ENCODE peak calls at places on chromosome 6, in eight cellular contexts. One of them, this sample, is unnamed.

GRCh38 chr6:118899948-118900347 is 6.0 kb downstream of the ASF1A start:
- DNase-seq in IMR-90: no peak
- DNase-seq in A549: no peak
- DNase-seq in prostate gland: no peak
- DNase-seq in transverse colon: no peak
- DNase-seq in H54: no peak
- DNase-seq in ovary: no peak
- DNase-seq in uterus: no peak
- DNase-seq in this sample: no peak

GRCh38 chr6:5130135-5130866 is 45.2 kb downstream of the PPP1R3G start:
- DNase-seq in IMR-90: no peak
- DNase-seq in A549: no peak
- DNase-seq in prostate gland: no peak
- DNase-seq in transverse colon: no peak
- DNase-seq in H54: no peak
- DNase-seq in ovary: no peak
- DNase-seq in uterus: no peak
- DNase-seq in this sample: no peak

GRCh38 chr6:18101271-18101670 is 21.2 kb downstream of the NHLRC1 start:
- DNase-seq in IMR-90: peak; percentile 73
- DNase-seq in A549: no peak
- DNase-seq in prostate gland: no peak
- DNase-seq in transverse colon: no peak
- DNase-seq in H54: no peak
- DNase-seq in ovary: no peak
- DNase-seq in uterus: no peak
- DNase-seq in this sample: no peak

GRCh38 chr6:32081168-32081624 is 27.9 kb downstream of the TNXB start:
- DNase-seq in IMR-90: peak; percentile 89
- DNase-seq in A549: no peak
- DNase-seq in prostate gland: no peak
- DNase-seq in transverse colon: peak; percentile 41
- DNase-seq in H54: peak; percentile 95
- DNase-seq in ovary: peak; percentile 91
- DNase-seq in uterus: peak; percentile 90
- DNase-seq in this sample: no peak

GRCh38 chr6:69818223-69818930 is 21.6 kb upstream of the LMBRD1 start:
- DNase-seq in IMR-90: no peak
- DNase-seq in A549: no peak
- DNase-seq in prostate gland: no peak
- DNase-seq in transverse colon: no peak
- DNase-seq in H54: no peak
- DNase-seq in ovary: no peak
- DNase-seq in uterus: no peak
- DNase-seq in this sample: no peak

GRCh38 chr6:39124114-39124513 is 9.1 kb upstream of the SAYSD1 start:
- DNase-seq in IMR-90: no peak
- DNase-seq in A549: no peak
- DNase-seq in prostate gland: no peak
- DNase-seq in transverse colon: no peak
- DNase-seq in H54: no peak
- DNase-seq in ovary: no peak
- DNase-seq in uterus: no peak
- DNase-seq in this sample: no peak

GRCh38 chr6:128305976-128306375 is 214.4 kb downstream of the PTPRK start:
- DNase-seq in IMR-90: peak; percentile 45
- DNase-seq in A549: no peak
- DNase-seq in prostate gland: no peak
- DNase-seq in transverse colon: no peak
- DNase-seq in H54: no peak
- DNase-seq in ovary: no peak
- DNase-seq in uterus: no peak
- DNase-seq in this sample: no peak

GRCh38 chr6:159279790-159280277 is 110.6 kb downstream of the FNDC1 start:
- DNase-seq in IMR-90: no peak
- DNase-seq in A549: peak; percentile 10
- DNase-seq in prostate gland: no peak
- DNase-seq in transverse colon: no peak
- DNase-seq in H54: no peak
- DNase-seq in ovary: no peak
- DNase-seq in uterus: no peak
- DNase-seq in this sample: no peak

GRCh38 chr6:119137194-119138072 is 59.0 kb upstream of the FAM184A start:
- DNase-seq in IMR-90: peak; percentile 21
- DNase-seq in A549: no peak
- DNase-seq in prostate gland: peak; percentile 26
- DNase-seq in transverse colon: no peak
- DNase-seq in H54: no peak
- DNase-seq in ovary: no peak
- DNase-seq in uterus: no peak
- DNase-seq in this sample: no peak

GRCh38 chr6:134245041-134245440 is 72.9 kb downstream of the SGK1 start:
- DNase-seq in IMR-90: peak; percentile 89
- DNase-seq in A549: peak; percentile 23
- DNase-seq in prostate gland: no peak
- DNase-seq in transverse colon: no peak
- DNase-seq in H54: no peak
- DNase-seq in ovary: peak; percentile 46
- DNase-seq in uterus: no peak
- DNase-seq in this sample: no peak

GRCh38 chr6:149233056-149233715 is 84.3 kb upstream of the TAB2 start:
- DNase-seq in IMR-90: peak; percentile 93
- DNase-seq in A549: peak; percentile 72
- DNase-seq in prostate gland: peak; percentile 41
- DNase-seq in transverse colon: no peak
- DNase-seq in H54: peak; percentile 39
- DNase-seq in ovary: no peak
- DNase-seq in uterus: no peak
- DNase-seq in this sample: no peak

GRCh38 chr6:157274471-157275226 is 48.7 kb downstream of the TMEM242 start:
- DNase-seq in IMR-90: peak; percentile 57
- DNase-seq in A549: peak; percentile 69
- DNase-seq in prostate gland: peak; percentile 54
- DNase-seq in transverse colon: peak; percentile 80
- DNase-seq in H54: peak; percentile 77
- DNase-seq in ovary: peak; percentile 64
- DNase-seq in uterus: peak; percentile 76
- DNase-seq in this sample: no peak

GRCh38 chr6:22296067-22296466 is 769 bp downstream of the PRL start:
- DNase-seq in IMR-90: no peak
- DNase-seq in A549: no peak
- DNase-seq in prostate gland: no peak
- DNase-seq in transverse colon: no peak
- DNase-seq in H54: no peak
- DNase-seq in ovary: no peak
- DNase-seq in uterus: no peak
- DNase-seq in this sample: no peak

GRCh38 chr6:98977606-98978292 is 30.0 kb upstream of the FBXL4 start:
- DNase-seq in IMR-90: no peak
- DNase-seq in A549: no peak
- DNase-seq in prostate gland: no peak
- DNase-seq in transverse colon: no peak
- DNase-seq in H54: no peak
- DNase-seq in ovary: no peak
- DNase-seq in uterus: no peak
- DNase-seq in this sample: no peak

GRCh38 chr6:38640216-38640909 is 634 bp upstream of the BTBD9 start:
- DNase-seq in IMR-90: no peak
- DNase-seq in A549: no peak
- DNase-seq in prostate gland: no peak
- DNase-seq in transverse colon: peak; percentile 9
- DNase-seq in H54: no peak
- DNase-seq in ovary: no peak
- DNase-seq in uterus: no peak
- DNase-seq in this sample: peak; percentile 94

GRCh38 chr6:165721349-165721748 is 58.3 kb upstream of the PDE10A start:
- DNase-seq in IMR-90: peak; percentile 44
- DNase-seq in A549: no peak
- DNase-seq in prostate gland: no peak
- DNase-seq in transverse colon: no peak
- DNase-seq in H54: no peak
- DNase-seq in ovary: no peak
- DNase-seq in uterus: no peak
- DNase-seq in this sample: no peak

GRCh38 chr6:80544500-80545055 is 438.1 kb downstream of the BCKDHB start:
- DNase-seq in IMR-90: peak; percentile 25
- DNase-seq in A549: no peak
- DNase-seq in prostate gland: no peak
- DNase-seq in transverse colon: no peak
- DNase-seq in H54: no peak
- DNase-seq in ovary: no peak
- DNase-seq in uterus: no peak
- DNase-seq in this sample: no peak

GRCh38 chr6:135753196-135753595 is 98.3 kb upstream of the PDE7B start:
- DNase-seq in IMR-90: no peak
- DNase-seq in A549: no peak
- DNase-seq in prostate gland: no peak
- DNase-seq in transverse colon: no peak
- DNase-seq in H54: no peak
- DNase-seq in ovary: no peak
- DNase-seq in uterus: no peak
- DNase-seq in this sample: no peak

DNA sequence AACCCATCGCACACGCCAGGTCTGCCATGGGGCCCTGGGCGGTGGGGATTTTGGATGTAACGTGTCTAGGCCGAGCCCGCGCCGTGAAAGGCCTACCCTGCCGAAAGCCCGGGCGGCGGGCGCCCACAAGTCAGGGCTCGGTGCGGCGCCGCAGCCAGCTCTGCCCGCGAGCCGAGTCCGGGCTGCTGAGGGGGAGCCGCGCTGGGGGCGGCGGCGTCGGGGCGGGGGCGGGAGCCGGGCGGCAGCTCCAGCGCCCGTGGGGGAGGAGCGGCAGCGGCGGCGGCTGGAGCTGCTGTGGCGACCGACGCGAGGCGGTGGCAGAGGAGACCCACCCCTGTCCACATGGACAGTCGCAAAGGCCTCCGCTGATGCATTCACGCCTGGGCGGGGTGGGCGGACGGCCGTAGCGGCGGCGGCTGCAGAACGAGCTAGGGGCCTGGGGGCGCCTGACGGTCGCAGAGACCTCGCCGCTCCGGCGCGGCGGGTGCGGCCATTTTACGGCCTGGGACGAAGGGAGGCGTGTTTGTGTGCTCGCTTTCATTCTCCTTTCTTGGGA is at the start of gene SENP6:
- DNase-seq in IMR-90: peak; percentile 70
- DNase-seq in A549: peak; percentile 77
- DNase-seq in prostate gland: peak; percentile 71
- DNase-seq in transverse colon: peak; percentile 80
- DNase-seq in H54: peak; percentile 68
- DNase-seq in ovary: peak; percentile 75
- DNase-seq in uterus: peak; percentile 78
- DNase-seq in this sample: peak; percentile 93
- TF ChIP-seq POLR2A in IMR-90: peak; percentile 90
- TF ChIP-seq POLR2A in A549: peak; percentile 80
- TF ChIP-seq POLR2A in prostate gland: peak; percentile 77
- TF ChIP-seq POLR2A in transverse colon: peak; percentile 90
- TF ChIP-seq POLR2A in H54: peak; percentile 91
- TF ChIP-seq POLR2A in ovary: peak; percentile 78
- TF ChIP-seq POLR2A in uterus: peak; percentile 86
- TF ChIP-seq POLR2A in this sample: peak; percentile 48

DNA sequence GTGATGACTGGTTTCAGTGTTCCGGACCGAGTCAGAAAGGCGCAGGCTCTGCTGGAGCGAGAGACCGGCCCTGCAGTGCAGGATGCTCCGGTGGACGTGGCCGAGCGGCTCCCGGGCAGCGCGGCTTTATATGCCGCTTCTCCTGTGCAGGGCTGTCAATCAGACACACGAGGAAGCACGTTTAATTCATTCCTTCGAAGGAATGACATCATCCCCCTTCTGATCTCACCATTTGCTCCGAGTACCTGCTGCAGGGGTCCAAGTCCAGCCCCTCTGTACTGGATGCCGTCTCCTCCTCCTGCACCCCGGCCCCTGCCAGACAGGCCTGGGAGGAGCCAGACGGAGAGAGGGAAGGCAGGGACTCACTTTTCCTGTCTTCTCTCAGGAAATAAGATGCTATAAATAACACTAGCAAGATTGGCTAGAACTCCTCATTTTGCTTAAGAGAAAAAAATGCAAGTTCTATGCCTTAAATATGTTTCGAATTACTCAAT is at the start of gene THBS2:
- DNase-seq in IMR-90: peak; percentile 93
- DNase-seq in A549: no peak
- DNase-seq in prostate gland: no peak
- DNase-seq in transverse colon: peak; percentile 24
- DNase-seq in H54: no peak
- DNase-seq in ovary: peak; percentile 78
- DNase-seq in uterus: peak; percentile 92
- DNase-seq in this sample: no peak
- TF ChIP-seq POLR2A in IMR-90: peak; percentile 95
- TF ChIP-seq POLR2A in A549: no peak
- TF ChIP-seq POLR2A in prostate gland: no peak
- TF ChIP-seq POLR2A in transverse colon: peak; percentile 20
- TF ChIP-seq POLR2A in H54: peak; percentile 56
- TF ChIP-seq POLR2A in ovary: peak; percentile 78
- TF ChIP-seq POLR2A in uterus: peak; percentile 75
- TF ChIP-seq POLR2A in this sample: no peak

GRCh38 chr6:142377112-142377848 is 75.5 kb downstream of the ADGRG6 start:
- DNase-seq in IMR-90: peak; percentile 26
- DNase-seq in A549: peak; percentile 90
- DNase-seq in prostate gland: peak; percentile 63
- DNase-seq in transverse colon: no peak
- DNase-seq in H54: no peak
- DNase-seq in ovary: no peak
- DNase-seq in uterus: no peak
- DNase-seq in this sample: no peak
- TF ChIP-seq POLR2A in IMR-90: no peak
- TF ChIP-seq POLR2A in A549: peak; percentile 22
- TF ChIP-seq POLR2A in prostate gland: no peak
- TF ChIP-seq POLR2A in transverse colon: no peak
- TF ChIP-seq POLR2A in H54: no peak
- TF ChIP-seq POLR2A in ovary: no peak
- TF ChIP-seq POLR2A in uterus: no peak
- TF ChIP-seq POLR2A in this sample: no peak

GRCh38 chr6:37059344-37060194 is 54.1 kb downstream of the FGD2 start:
- DNase-seq in IMR-90: peak; percentile 97
- DNase-seq in A549: peak; percentile 95
- DNase-seq in prostate gland: peak; percentile 37
- DNase-seq in transverse colon: peak; percentile 75
- DNase-seq in H54: peak; percentile 88
- DNase-seq in ovary: peak; percentile 76
- DNase-seq in uterus: peak; percentile 77
- DNase-seq in this sample: no peak
- TF ChIP-seq POLR2A in IMR-90: peak; percentile 63
- TF ChIP-seq POLR2A in A549: peak; percentile 11
- TF ChIP-seq POLR2A in prostate gland: no peak
- TF ChIP-seq POLR2A in transverse colon: no peak
- TF ChIP-seq POLR2A in H54: no peak
- TF ChIP-seq POLR2A in ovary: no peak
- TF ChIP-seq POLR2A in uterus: peak; percentile 27
- TF ChIP-seq POLR2A in this sample: no peak

GRCh38 chr6:44223471-44224153 is at the start of gene SLC29A1:
- DNase-seq in IMR-90: peak; percentile 28
- DNase-seq in A549: peak; percentile 69
- DNase-seq in prostate gland: peak; percentile 81
- DNase-seq in transverse colon: peak; percentile 79
- DNase-seq in H54: peak; percentile 96
- DNase-seq in ovary: peak; percentile 70
- DNase-seq in uterus: peak; percentile 74
- DNase-seq in this sample: no peak
- TF ChIP-seq POLR2A in IMR-90: no peak
- TF ChIP-seq POLR2A in A549: peak; percentile 56
- TF ChIP-seq POLR2A in prostate gland: peak; percentile 66
- TF ChIP-seq POLR2A in transverse colon: no peak
- TF ChIP-seq POLR2A in H54: peak; percentile 82
- TF ChIP-seq POLR2A in ovary: peak; percentile 9
- TF ChIP-seq POLR2A in uterus: peak; percentile 45
- TF ChIP-seq POLR2A in this sample: no peak